ENCODE peak calls at places on chromosomes 2 and 18, in ten cellular contexts. V, J, U, T, I, L, O, R, B and F are unnamed samples.

GRCh38 chr18:69956655-69957054 is 9.0 kb upstream of the CD226 start:
- DNase-seq in B (no peak), R (no peak), J (no peak), L (no peak), T (no peak), V (no peak), O (no peak), U (no peak), I (no peak), F (no peak)

GRCh38 chr18:48319796-48320638 is 89.2 kb downstream of the ZBTB7C start:
- DNase-seq in B (no peak), I (no peak), O (no peak), R (no peak), T (no peak), L (no peak), U (no peak), J (no peak), V (no peak), F (no peak)

GRCh38 chr2:41621095-41621494 is 426.7 kb upstream of the PKDCC start:
- DNase-seq in I (no peak), R (no peak), L (no peak), U (no peak), V (no peak), J (no peak), T (no peak), O (no peak), B (no peak), F (no peak)

GRCh38 chr18:22336406-22336805 is 81.3 kb downstream of the CTAGE1 start:
- DNase-seq in O (no peak), B (no peak), I (no peak), R (no peak), U (no peak), T (no peak), V (no peak), L (no peak), J (no peak), F (no peak)

GRCh38 chr2:229610359-229610758 is 104.0 kb downstream of the DNER start:
- DNase-seq in L (no peak), T (no peak), J (no peak), B (no peak), U (no peak), R (no peak), O (no peak), V (no peak), I (no peak), F (no peak)

GRCh38 chr2:222271854-222272253 is 26.9 kb downstream of the PAX3 start:
- DNase-seq in I (no peak), U (no peak), T (no peak), V (no peak), O (no peak), J (no peak), B (no peak), R (no peak), L (no peak), F (peak; percentile 51)

GRCh38 chr2:17610521-17610920 is 70.0 kb downstream of the VSNL1 start:
- DNase-seq in B (no peak), R (no peak), J (no peak), U (no peak), I (no peak), V (no peak), O (no peak), T (peak; percentile 13), L (no peak), F (no peak)

GRCh38 chr2:125167820-125168219 is 1142.7 kb downstream of the CNTNAP5 start:
- DNase-seq in I (no peak), T (no peak), L (no peak), U (no peak), O (no peak), V (no peak), B (no peak), R (no peak), J (no peak), F (no peak)

GRCh38 chr2:54438271-54438670 is 17.9 kb upstream of the SPTBN1 start:
- DNase-seq in O (no peak), I (no peak), R (no peak), V (peak; percentile 78), T (no peak), B (no peak), U (peak; percentile 30), L (no peak), J (no peak), F (no peak)

GRCh38 chr2:62340981-62341624 is 145.2 kb downstream of the B3GNT2 start:
- DNase-seq in B (no peak), O (no peak), I (no peak), T (peak; percentile 73), V (no peak), U (no peak), R (no peak), J (peak; percentile 40), L (no peak), F (peak; percentile 19)

GRCh38 chr2:36468463-36469266 is 113.1 kb downstream of the CRIM1 start:
- DNase-seq in J (no peak), B (no peak), R (no peak), L (no peak), I (no peak), T (no peak), U (no peak), V (no peak), O (no peak), F (peak; percentile 57)

GRCh38 chr18:34094148-34094547 is 130.6 kb downstream of the NOL4 start:
- DNase-seq in B (no peak), T (no peak), V (no peak), O (no peak), J (no peak), L (no peak), I (no peak), U (no peak), R (no peak), F (no peak)

GRCh38 chr2:24702800-24703199 is 90.4 kb downstream of the PTRHD1 start:
- DNase-seq in B (no peak), U (no peak), I (no peak), L (peak; percentile 57), O (no peak), T (no peak), J (no peak), V (no peak), R (no peak), F (no peak)

GRCh38 chr2:68653538-68653982 is 10.2 kb downstream of the PROKR1 start:
- DNase-seq in V (no peak), U (no peak), L (peak; percentile 26), R (peak; percentile 7), B (peak; percentile 43), T (no peak), J (peak; percentile 45), I (peak; percentile 6), O (no peak), F (peak; percentile 48)

GRCh38 chr2:140998577-140998976 is 1132.2 kb downstream of the LRP1B start:
- DNase-seq in L (no peak), V (no peak), I (no peak), B (no peak), T (no peak), U (no peak), J (no peak), O (no peak), R (no peak), F (no peak)

GRCh38 chr2:60890393-60890707 is 9.0 kb downstream of the REL start:
- DNase-seq in V (no peak), T (no peak), U (no peak), R (no peak), B (no peak), L (no peak), I (no peak), J (no peak), O (no peak), F (no peak)

GRCh38 chr2:156253765-156254164 is 78.8 kb downstream of the NR4A2 start:
- DNase-seq in R (no peak), U (no peak), V (no peak), I (no peak), O (no peak), T (no peak), L (no peak), J (no peak), B (no peak), F (no peak)
- H3K4me3 ChIP-seq in R (no peak overlapping the region), U (no peak overlapping the region), V (no peak overlapping the region), I (no peak overlapping the region), O (no peak overlapping the region), T (peak overlapping the region; percentile 51), L (no peak overlapping the region), J (no peak overlapping the region), B (no peak overlapping the region), F (no peak overlapping the region)

GRCh38 chr18:3867768-3868445 is 417.9 kb downstream of the TGIF1 start:
- DNase-seq in B (no peak), I (no peak), O (no peak), T (no peak), L (no peak), R (no peak), U (no peak), V (no peak), J (no peak), F (no peak)
- H3K4me3 ChIP-seq in B (no peak overlapping the region), I (no peak overlapping the region), O (no peak overlapping the region), T (no peak overlapping the region), L (no peak overlapping the region), R (no peak overlapping the region), U (no peak overlapping the region), V (no peak overlapping the region), J (no peak overlapping the region), F (no peak overlapping the region)

DNA sequence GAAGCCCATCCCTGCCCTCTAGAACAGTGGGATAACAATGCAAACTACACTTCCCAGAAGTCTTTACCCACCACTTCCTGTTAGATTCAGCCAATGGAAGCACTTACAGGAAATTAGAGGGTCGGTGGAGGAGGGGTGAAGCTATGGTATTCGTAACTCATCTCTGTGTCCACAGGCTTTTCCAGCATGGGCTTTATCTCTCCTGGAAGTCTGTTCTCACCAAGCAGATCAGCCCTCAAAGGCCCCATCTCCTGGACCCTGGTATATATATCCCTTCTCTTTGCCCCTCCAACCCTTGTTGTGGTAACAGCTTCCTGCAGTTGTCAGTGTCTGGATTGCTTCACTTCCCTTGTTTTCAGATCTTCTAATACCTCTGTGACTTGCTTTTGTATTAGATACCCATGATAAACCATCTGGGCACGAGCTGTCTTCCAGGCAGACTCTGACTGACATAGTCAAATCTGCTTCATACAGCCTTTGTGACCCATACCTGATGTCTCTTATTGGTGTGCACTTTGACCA is 475.0 kb upstream of the POU3F3 start:
- DNase-seq in L (no peak), J (no peak), R (peak; percentile 10), I (no peak), U (no peak), O (no peak), B (no peak), V (no peak), T (peak; percentile 45), F (peak; percentile 49)
- H3K4me3 ChIP-seq in L (no peak overlapping the region), J (peak overlapping the region; percentile 34), R (peak overlapping the region; percentile 38), I (peak overlapping the region; percentile 63), U (no peak overlapping the region), O (peak overlapping the region; percentile 18), B (no peak overlapping the region), V (peak overlapping the region; percentile 55), T (peak overlapping the region; percentile 27), F (peak overlapping the region; percentile 60)

DNA sequence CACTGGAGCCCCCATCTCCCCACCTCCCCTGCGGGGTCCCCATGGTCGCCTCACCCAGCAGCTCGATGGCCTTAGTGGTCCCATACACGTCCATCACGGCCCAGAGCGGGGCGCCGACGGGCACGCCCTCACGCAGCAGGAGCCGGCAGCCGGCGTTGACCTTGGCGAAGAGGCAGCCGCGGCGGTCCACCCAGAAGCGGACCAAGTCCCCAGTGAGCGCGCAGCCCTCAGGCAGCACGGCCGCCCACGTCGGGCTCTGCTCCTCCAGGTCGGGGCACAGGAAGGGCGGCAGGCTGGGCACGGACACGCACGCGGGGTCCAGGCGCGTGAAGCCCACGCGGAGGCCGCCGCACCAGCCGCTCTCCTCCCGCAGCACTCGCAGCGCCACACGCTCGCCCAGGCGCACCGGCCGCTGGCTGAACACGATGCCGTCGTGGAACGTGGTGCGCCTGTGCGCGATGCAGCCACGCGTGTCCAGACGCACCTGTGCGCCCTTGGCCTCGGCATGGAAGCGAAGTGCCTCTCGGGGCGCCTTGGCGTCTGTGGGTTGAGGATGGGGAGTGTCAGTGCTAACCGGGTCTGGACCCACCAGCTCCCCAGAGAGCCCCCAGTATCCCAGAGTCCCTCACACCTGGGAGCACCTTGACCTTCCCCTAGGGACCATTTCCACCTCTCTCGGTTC is 4.6 kb downstream of the NEURL3 start:
- DNase-seq in L (no peak), U (no peak), T (no peak), J (no peak), B (no peak), I (no peak), O (no peak), V (peak; percentile 50), R (no peak), F (no peak)
- H3K4me3 ChIP-seq in L (no peak overlapping the region), U (no peak overlapping the region), T (no peak overlapping the region), J (no peak overlapping the region), B (no peak overlapping the region), I (no peak overlapping the region), O (no peak overlapping the region), V (no peak overlapping the region), R (no peak overlapping the region), F (no peak overlapping the region)